ENCODE peak calls at places on chromosomes 13 and 19, in nine cellular contexts. O, X, J, D, M, Y, G, W and Z are unnamed samples.

GRCh38 chr19:10173527-10173926 is 21.2 kb downstream of the DNMT1 start:
- DNase-seq in O (no peak), X (no peak), J (no peak), D (no peak), M (no peak), Y (peak; percentile 21), G (no peak), W (peak; percentile 68), Z (no peak)

GRCh38 chr19:39908803-39909202 is 25.6 kb downstream of the FCGBP start:
- DNase-seq in O (no peak), X (no peak), J (no peak), D (no peak), M (no peak), Y (no peak), G (no peak), W (no peak), Z (no peak)

GRCh38 chr19:46620716-46621115 is 4.2 kb downstream of the PTGIR start:
- DNase-seq in O (no peak), X (no peak), J (no peak), D (no peak), M (no peak), Y (no peak), G (no peak), W (peak; percentile 40), Z (no peak)

GRCh38 chr19:51079486-51080110 is 3.1 kb downstream of the KLK14 start:
- DNase-seq in O (no peak), X (no peak), J (no peak), D (no peak), M (no peak), Y (no peak), G (no peak), W (no peak), Z (no peak)

GRCh38 chr13:102877285-102877684 is 31.5 kb downstream of the ERCC5 start:
- DNase-seq in O (no peak), X (peak; percentile 5), J (no peak), D (no peak), M (no peak), Y (no peak), G (no peak), W (peak; percentile 26), Z (no peak)

GRCh38 chr19:29690842-29691241 is 24.2 kb downstream of the C19orf12 start:
- DNase-seq in O (peak; percentile 53), X (peak; percentile 85), J (no peak), D (peak; percentile 37), M (no peak), Y (peak; percentile 66), G (peak; percentile 59), W (peak; percentile 66), Z (no peak)

GRCh38 chr13:33323766-33324525 is 38.4 kb upstream of the STARD13 start:
- DNase-seq in O (no peak), X (no peak), J (no peak), D (no peak), M (no peak), Y (no peak), G (no peak), W (peak; percentile 46), Z (no peak)

GRCh38 chr13:109576331-109576813 is 210.0 kb downstream of the IRS2 start:
- DNase-seq in O (no peak), X (peak; percentile 4), J (no peak), D (no peak), M (no peak), Y (no peak), G (no peak), W (no peak), Z (no peak)

GRCh38 chr19:7529246-7529600 is 6.3 kb upstream of the PNPLA6 start:
- DNase-seq in O (no peak), X (no peak), J (no peak), D (no peak), M (no peak), Y (no peak), G (no peak), W (no peak), Z (no peak)

GRCh38 chr19:32599736-32600157 is 18.8 kb downstream of the PDCD5 start:
- DNase-seq in O (peak; percentile 21), X (peak; percentile 59), J (no peak), D (peak; percentile 77), M (peak; percentile 31), Y (peak; percentile 50), G (peak; percentile 42), W (peak; percentile 47), Z (peak; percentile 7)

GRCh38 chr13:111886217-111886945 is 180.6 kb upstream of the SOX1 start:
- DNase-seq in O (no peak), X (no peak), J (no peak), D (no peak), M (no peak), Y (no peak), G (no peak), W (no peak), Z (no peak)